ENCODE peak calls at places on chromosomes 3 and 15, in eight cellular contexts. M is immature natural killer cell, L is ELR, X is NCI-H1105 treated with DMSO at 0.1 percent for 48 hours, C is B cell, J is Ammon's horn, Z is AG04450, R is NB4. S is an unnamed sample.

GRCh38 chr3:111917300-111917699 is 58.2 kb downstream of the PHLDB2 start:
- DNase-seq in M (no peak), L (peak; percentile 89), X (no peak), C (no peak), J (no peak), Z (no peak), R (no peak), S (no peak)

GRCh38 chr3:52233108-52233591 is 5.8 kb downstream of the TWF2 start:
- DNase-seq in M (no peak), L (no peak), X (no peak), C (no peak), J (no peak), Z (no peak), R (no peak), S (no peak)

GRCh38 chr3:112815981-112816380 is 30.7 kb downstream of the CD200R1L start:
- DNase-seq in M (no peak), L (peak; percentile 55), X (no peak), C (no peak), J (no peak), Z (peak; percentile 18), R (no peak), S (no peak)

GRCh38 chr3:152185287-152185686 is 83.4 kb upstream of the MBNL1 start:
- DNase-seq in M (no peak), L (no peak), X (no peak), C (no peak), J (no peak), Z (no peak), R (no peak), S (no peak)

GRCh38 chr15:86040360-86041095 is 39.1 kb upstream of the AGBL1 start:
- DNase-seq in M (no peak), L (no peak), X (no peak), C (no peak), J (peak; percentile 78), Z (no peak), R (no peak), S (no peak)

GRCh38 chr15:39417766-39418165 is 163.1 kb upstream of the THBS1 start:
- DNase-seq in M (no peak), L (no peak), X (no peak), C (no peak), J (no peak), Z (no peak), R (no peak), S (no peak)

GRCh38 chr15:63405683-63406456 is 24.2 kb upstream of the CA12 start:
- DNase-seq in M (no peak), L (no peak), X (no peak), C (no peak), J (peak; percentile 20), Z (no peak), R (no peak), S (no peak)

GRCh38 chr3:18723426-18723825 is 298.3 kb upstream of the SATB1 start:
- DNase-seq in M (no peak), L (no peak), X (no peak), C (no peak), J (no peak), Z (no peak), R (peak; percentile 58), S (no peak)

GRCh38 chr3:111585214-111585613 is 9.9 kb downstream of the ZBED2 start:
- DNase-seq in M (no peak), L (peak; percentile 53), X (no peak), C (no peak), J (no peak), Z (no peak), R (no peak), S (no peak)

GRCh38 chr3:44467241-44467640 is 10.2 kb downstream of the ZNF445 start:
- DNase-seq in M (no peak), L (no peak), X (no peak), C (no peak), J (no peak), Z (no peak), R (no peak), S (no peak)

GRCh38 chr3:189841474-189842205 is 210.5 kb downstream of the TP63 start:
- DNase-seq in M (no peak), L (peak; percentile 67), X (no peak), C (no peak), J (no peak), Z (no peak), R (no peak), S (no peak)

GRCh38 chr15:34588046-34588674 is 4.7 kb upstream of the GOLGA8B start:
- DNase-seq in M (peak; percentile 65), L (peak; percentile 86), X (peak; percentile 65), C (peak; percentile 45), J (peak; percentile 87), Z (peak; percentile 68), R (peak; percentile 67), S (no peak)

GRCh38 chr3:127761101-127761802 is 61.1 kb downstream of the MGLL start:
- DNase-seq in M (peak; percentile 3), L (no peak), X (no peak), C (no peak), J (peak; percentile 82), Z (no peak), R (peak; percentile 58), S (no peak)

GRCh38 chr3:126952261-126952982 is 30.5 kb upstream of the PLXNA1 start:
- DNase-seq in M (no peak), L (no peak), X (no peak), C (no peak), J (no peak), Z (no peak), R (no peak), S (no peak)

GRCh38 chr15:96720251-96720650 is 389.8 kb downstream of the NR2F2 start:
- DNase-seq in M (no peak), L (no peak), X (no peak), C (no peak), J (no peak), Z (no peak), R (peak; percentile 96), S (no peak)

GRCh38 chr3:120795017-120795648 is 52.6 kb downstream of the GTF2E1 start:
- DNase-seq in M (peak; percentile 65), L (peak; percentile 88), X (peak; percentile 81), C (peak; percentile 22), J (peak; percentile 65), Z (peak; percentile 42), R (peak; percentile 82), S (peak; percentile 88)

GRCh38 chr3:126179825-126180476 is 435 bp downstream of the ALDH1L1 start:
- DNase-seq in M (no peak), L (no peak), X (peak; percentile 10), C (no peak), J (peak; percentile 41), Z (no peak), R (no peak), S (peak; percentile 75)

GRCh38 chr15:65084500-65085206 is 8.1 kb downstream of the KBTBD13 start:
- DNase-seq in M (no peak), L (no peak), X (no peak), C (no peak), J (no peak), Z (no peak), R (no peak), S (no peak)

GRCh38 chr3:150251654-150252053 is 156.4 kb upstream of the TSC22D2 start:
- DNase-seq in M (no peak), L (peak; percentile 61), X (no peak), C (no peak), J (no peak), Z (no peak), R (no peak), S (no peak)

GRCh38 chr3:194588741-194589140 is 44.5 kb downstream of the TMEM44 start:
- DNase-seq in M (no peak), L (no peak), X (no peak), C (no peak), J (no peak), Z (no peak), R (no peak), S (no peak)

GRCh38 chr15:62878070-62878469 is 164.5 kb upstream of the TPM1 start:
- DNase-seq in M (no peak), L (no peak), X (no peak), C (no peak), J (no peak), Z (no peak), R (no peak), S (no peak)

GRCh38 chr15:56194035-56194434 is 49.6 kb downstream of the RFX7 start:
- DNase-seq in M (no peak), L (peak; percentile 10), X (no peak), C (no peak), J (no peak), Z (no peak), R (no peak), S (no peak)